ENCODE peak calls at places on chromosomes 13 and 19, in nine cellular contexts. One of them, this sample, is unnamed.

GRCh38 chr19:3351702-3352447 is 14.5 kb upstream of the NFIC start:
- DNase-seq in ascending aorta: no peak
- DNase-seq in OCI-LY7: no peak
- DNase-seq in GM06990: no peak
- DNase-seq in hepatocyte: no peak
- DNase-seq in nephron progenitor cell: no peak
- DNase-seq in brain microvascular endothelial cell: no peak
- DNase-seq in AG04450: no peak
- DNase-seq in colonic mucosa: no peak
- DNase-seq in this sample: no peak

GRCh38 chr13:82627183-82627582 is 1255.1 kb downstream of the SLITRK1 start:
- DNase-seq in ascending aorta: no peak
- DNase-seq in OCI-LY7: no peak
- DNase-seq in GM06990: no peak
- DNase-seq in hepatocyte: no peak
- DNase-seq in nephron progenitor cell: no peak
- DNase-seq in brain microvascular endothelial cell: peak
- DNase-seq in AG04450: peak
- DNase-seq in colonic mucosa: no peak
- DNase-seq in this sample: no peak

GRCh38 chr19:54154603-54155345 is 4.7 kb downstream of the LENG1 start:
- DNase-seq in ascending aorta: no peak
- DNase-seq in OCI-LY7: no peak
- DNase-seq in GM06990: no peak
- DNase-seq in hepatocyte: no peak
- DNase-seq in nephron progenitor cell: no peak
- DNase-seq in brain microvascular endothelial cell: no peak
- DNase-seq in AG04450: no peak
- DNase-seq in colonic mucosa: no peak
- DNase-seq in this sample: no peak

GRCh38 chr19:34480971-34481821 is at the start of gene WTIP:
- DNase-seq in ascending aorta: no peak
- DNase-seq in OCI-LY7: no peak
- DNase-seq in GM06990: no peak
- DNase-seq in hepatocyte: peak
- DNase-seq in nephron progenitor cell: peak
- DNase-seq in brain microvascular endothelial cell: peak
- DNase-seq in AG04450: peak
- DNase-seq in colonic mucosa: peak
- DNase-seq in this sample: peak

GRCh38 chr13:30346159-30346788 is 38.9 kb upstream of the KATNAL1 start:
- DNase-seq in ascending aorta: no peak
- DNase-seq in OCI-LY7: no peak
- DNase-seq in GM06990: peak
- DNase-seq in hepatocyte: no peak
- DNase-seq in nephron progenitor cell: no peak
- DNase-seq in brain microvascular endothelial cell: no peak
- DNase-seq in AG04450: no peak
- DNase-seq in colonic mucosa: peak
- DNase-seq in this sample: peak

GRCh38 chr13:51311957-51312520 is 27.5 kb upstream of the SERPINE3 start:
- DNase-seq in ascending aorta: no peak
- DNase-seq in OCI-LY7: no peak
- DNase-seq in GM06990: no peak
- DNase-seq in hepatocyte: no peak
- DNase-seq in nephron progenitor cell: no peak
- DNase-seq in brain microvascular endothelial cell: no peak
- DNase-seq in AG04450: no peak
- DNase-seq in colonic mucosa: no peak
- DNase-seq in this sample: no peak

GRCh38 chr19:43486412-43486811 is 18.1 kb downstream of the PHLDB3 start:
- DNase-seq in ascending aorta: no peak
- DNase-seq in OCI-LY7: no peak
- DNase-seq in GM06990: no peak
- DNase-seq in hepatocyte: no peak
- DNase-seq in nephron progenitor cell: no peak
- DNase-seq in brain microvascular endothelial cell: no peak
- DNase-seq in AG04450: no peak
- DNase-seq in colonic mucosa: no peak
- DNase-seq in this sample: no peak

GRCh38 chr13:114067381-114067885 is 65.0 kb downstream of the RASA3 start:
- DNase-seq in ascending aorta: no peak
- DNase-seq in OCI-LY7: peak
- DNase-seq in GM06990: peak
- DNase-seq in hepatocyte: no peak
- DNase-seq in nephron progenitor cell: no peak
- DNase-seq in brain microvascular endothelial cell: no peak
- DNase-seq in AG04450: no peak
- DNase-seq in colonic mucosa: no peak
- DNase-seq in this sample: peak

GRCh38 chr19:35862528-35862927 is 5.8 kb downstream of the KIRREL2 start:
- DNase-seq in ascending aorta: no peak
- DNase-seq in OCI-LY7: no peak
- DNase-seq in GM06990: no peak
- DNase-seq in hepatocyte: no peak
- DNase-seq in nephron progenitor cell: no peak
- DNase-seq in brain microvascular endothelial cell: no peak
- DNase-seq in AG04450: no peak
- DNase-seq in colonic mucosa: no peak
- DNase-seq in this sample: no peak

GRCh38 chr19:35860818-35861639 is 4.3 kb downstream of the KIRREL2 start:
- DNase-seq in ascending aorta: no peak
- DNase-seq in OCI-LY7: no peak
- DNase-seq in GM06990: no peak
- DNase-seq in hepatocyte: peak
- DNase-seq in nephron progenitor cell: peak
- DNase-seq in brain microvascular endothelial cell: no peak
- DNase-seq in AG04450: no peak
- DNase-seq in colonic mucosa: no peak
- DNase-seq in this sample: no peak

GRCh38 chr19:35861640-35862160 is 5.0 kb downstream of the KIRREL2 start:
- DNase-seq in ascending aorta: no peak
- DNase-seq in OCI-LY7: no peak
- DNase-seq in GM06990: no peak
- DNase-seq in hepatocyte: no peak
- DNase-seq in nephron progenitor cell: no peak
- DNase-seq in brain microvascular endothelial cell: no peak
- DNase-seq in AG04450: no peak
- DNase-seq in colonic mucosa: no peak
- DNase-seq in this sample: no peak

GRCh38 chr19:35859414-35859813 is 2.7 kb downstream of the KIRREL2 start:
- DNase-seq in ascending aorta: no peak
- DNase-seq in OCI-LY7: no peak
- DNase-seq in GM06990: no peak
- DNase-seq in hepatocyte: no peak
- DNase-seq in nephron progenitor cell: no peak
- DNase-seq in brain microvascular endothelial cell: no peak
- DNase-seq in AG04450: no peak
- DNase-seq in colonic mucosa: no peak
- DNase-seq in this sample: no peak

DNA sequence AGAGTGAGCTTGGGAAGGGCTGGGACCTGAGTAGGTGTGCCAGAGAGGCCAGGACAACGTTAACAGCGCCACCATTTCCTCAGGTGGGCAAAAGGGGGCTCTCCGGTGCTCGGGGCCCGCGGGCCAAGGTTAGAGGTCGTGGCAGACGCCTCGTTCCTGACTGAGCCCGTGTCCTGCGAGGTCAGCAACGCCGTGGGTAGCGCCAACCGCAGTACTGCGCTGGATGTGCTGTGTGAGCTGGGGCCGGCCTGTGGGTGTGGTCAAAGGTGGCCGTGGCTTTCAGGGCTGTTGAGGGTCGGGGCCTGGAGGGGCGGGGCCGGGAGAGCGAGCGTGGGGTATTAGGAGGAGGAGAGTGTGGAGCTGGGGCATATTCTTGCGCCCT is 3.7 kb downstream of the KIRREL2 start:
- DNase-seq in ascending aorta: no peak
- DNase-seq in OCI-LY7: no peak
- DNase-seq in GM06990: no peak
- DNase-seq in hepatocyte: no peak
- DNase-seq in nephron progenitor cell: peak
- DNase-seq in brain microvascular endothelial cell: no peak
- DNase-seq in AG04450: no peak
- DNase-seq in colonic mucosa: no peak
- DNase-seq in this sample: no peak
- TF ChIP-seq CTCF in ascending aorta: no peak
- TF ChIP-seq CTCF in OCI-LY7: no peak
- TF ChIP-seq CTCF in GM06990: no peak
- TF ChIP-seq CTCF in hepatocyte: no peak
- TF ChIP-seq CTCF in nephron progenitor cell: no peak
- TF ChIP-seq CTCF in brain microvascular endothelial cell: no peak
- TF ChIP-seq CTCF in AG04450: no peak
- TF ChIP-seq CTCF in colonic mucosa: no peak
- TF ChIP-seq CTCF in this sample: no peak

GRCh38 chr13:37139356-37139755 is 33.9 kb upstream of the CSNK1A1L start:
- DNase-seq in ascending aorta: no peak
- DNase-seq in OCI-LY7: no peak
- DNase-seq in GM06990: no peak
- DNase-seq in hepatocyte: no peak
- DNase-seq in nephron progenitor cell: no peak
- DNase-seq in brain microvascular endothelial cell: no peak
- DNase-seq in AG04450: no peak
- DNase-seq in colonic mucosa: no peak
- DNase-seq in this sample: no peak

GRCh38 chr13:37136187-37136586 is 30.7 kb upstream of the CSNK1A1L start:
- DNase-seq in ascending aorta: no peak
- DNase-seq in OCI-LY7: no peak
- DNase-seq in GM06990: no peak
- DNase-seq in hepatocyte: no peak
- DNase-seq in nephron progenitor cell: no peak
- DNase-seq in brain microvascular endothelial cell: no peak
- DNase-seq in AG04450: no peak
- DNase-seq in colonic mucosa: no peak
- DNase-seq in this sample: no peak

GRCh38 chr13:37136633-37137032 is 31.2 kb upstream of the CSNK1A1L start:
- DNase-seq in ascending aorta: no peak
- DNase-seq in OCI-LY7: no peak
- DNase-seq in GM06990: no peak
- DNase-seq in hepatocyte: no peak
- DNase-seq in nephron progenitor cell: no peak
- DNase-seq in brain microvascular endothelial cell: no peak
- DNase-seq in AG04450: no peak
- DNase-seq in colonic mucosa: no peak
- DNase-seq in this sample: no peak

GRCh38 chr13:37138917-37139316 is 33.5 kb upstream of the CSNK1A1L start:
- DNase-seq in ascending aorta: no peak
- DNase-seq in OCI-LY7: no peak
- DNase-seq in GM06990: no peak
- DNase-seq in hepatocyte: no peak
- DNase-seq in nephron progenitor cell: no peak
- DNase-seq in brain microvascular endothelial cell: no peak
- DNase-seq in AG04450: no peak
- DNase-seq in colonic mucosa: no peak
- DNase-seq in this sample: no peak

DNA sequence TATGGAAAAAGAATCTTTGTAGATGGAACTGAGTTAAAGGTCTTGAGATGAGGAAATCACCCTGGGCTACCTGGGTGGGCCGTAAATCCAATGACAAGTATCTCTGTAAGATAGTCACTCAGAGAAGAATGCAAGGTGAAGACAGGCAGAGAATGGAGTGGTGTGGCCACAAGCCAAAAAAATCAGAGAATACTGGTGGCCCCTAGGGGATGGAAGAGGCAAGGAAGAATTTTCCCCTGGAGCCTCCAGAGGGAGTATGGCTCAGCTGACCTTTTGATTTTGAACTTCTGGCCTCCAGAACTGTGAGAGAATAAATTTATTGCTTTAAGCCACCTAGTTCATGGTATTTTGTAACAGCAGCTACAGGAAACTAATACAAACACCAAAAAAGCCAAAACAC is 32.7 kb upstream of the CSNK1A1L start:
- DNase-seq in ascending aorta: no peak
- DNase-seq in OCI-LY7: no peak
- DNase-seq in GM06990: no peak
- DNase-seq in hepatocyte: no peak
- DNase-seq in nephron progenitor cell: peak
- DNase-seq in brain microvascular endothelial cell: peak
- DNase-seq in AG04450: no peak
- DNase-seq in colonic mucosa: no peak
- DNase-seq in this sample: no peak
- TF ChIP-seq CTCF in ascending aorta: no peak
- TF ChIP-seq CTCF in OCI-LY7: no peak
- TF ChIP-seq CTCF in GM06990: no peak
- TF ChIP-seq CTCF in hepatocyte: peak
- TF ChIP-seq CTCF in nephron progenitor cell: no peak
- TF ChIP-seq CTCF in brain microvascular endothelial cell: peak
- TF ChIP-seq CTCF in AG04450: peak
- TF ChIP-seq CTCF in colonic mucosa: no peak
- TF ChIP-seq CTCF in this sample: no peak

GRCh38 chr19:20357921-20358320 is 190.9 kb downstream of the ZNF486 start:
- DNase-seq in ascending aorta: no peak
- DNase-seq in OCI-LY7: no peak
- DNase-seq in GM06990: no peak
- DNase-seq in hepatocyte: no peak
- DNase-seq in nephron progenitor cell: no peak
- DNase-seq in brain microvascular endothelial cell: no peak
- DNase-seq in AG04450: no peak
- DNase-seq in colonic mucosa: no peak
- DNase-seq in this sample: no peak

GRCh38 chr19:20365146-20365545 is 198.1 kb downstream of the ZNF486 start:
- DNase-seq in ascending aorta: no peak
- DNase-seq in OCI-LY7: no peak
- DNase-seq in GM06990: no peak
- DNase-seq in hepatocyte: peak
- DNase-seq in nephron progenitor cell: no peak
- DNase-seq in brain microvascular endothelial cell: no peak
- DNase-seq in AG04450: no peak
- DNase-seq in colonic mucosa: no peak
- DNase-seq in this sample: no peak

GRCh38 chr19:20359933-20360720 is 193.1 kb downstream of the ZNF486 start:
- DNase-seq in ascending aorta: no peak
- DNase-seq in OCI-LY7: peak
- DNase-seq in GM06990: no peak
- DNase-seq in hepatocyte: no peak
- DNase-seq in nephron progenitor cell: no peak
- DNase-seq in brain microvascular endothelial cell: no peak
- DNase-seq in AG04450: no peak
- DNase-seq in colonic mucosa: no peak
- DNase-seq in this sample: no peak
- TF ChIP-seq CTCF in ascending aorta: no peak
- TF ChIP-seq CTCF in OCI-LY7: peak
- TF ChIP-seq CTCF in GM06990: no peak
- TF ChIP-seq CTCF in hepatocyte: no peak
- TF ChIP-seq CTCF in nephron progenitor cell: no peak
- TF ChIP-seq CTCF in brain microvascular endothelial cell: peak
- TF ChIP-seq CTCF in AG04450: no peak
- TF ChIP-seq CTCF in colonic mucosa: no peak
- TF ChIP-seq CTCF in this sample: no peak

DNA sequence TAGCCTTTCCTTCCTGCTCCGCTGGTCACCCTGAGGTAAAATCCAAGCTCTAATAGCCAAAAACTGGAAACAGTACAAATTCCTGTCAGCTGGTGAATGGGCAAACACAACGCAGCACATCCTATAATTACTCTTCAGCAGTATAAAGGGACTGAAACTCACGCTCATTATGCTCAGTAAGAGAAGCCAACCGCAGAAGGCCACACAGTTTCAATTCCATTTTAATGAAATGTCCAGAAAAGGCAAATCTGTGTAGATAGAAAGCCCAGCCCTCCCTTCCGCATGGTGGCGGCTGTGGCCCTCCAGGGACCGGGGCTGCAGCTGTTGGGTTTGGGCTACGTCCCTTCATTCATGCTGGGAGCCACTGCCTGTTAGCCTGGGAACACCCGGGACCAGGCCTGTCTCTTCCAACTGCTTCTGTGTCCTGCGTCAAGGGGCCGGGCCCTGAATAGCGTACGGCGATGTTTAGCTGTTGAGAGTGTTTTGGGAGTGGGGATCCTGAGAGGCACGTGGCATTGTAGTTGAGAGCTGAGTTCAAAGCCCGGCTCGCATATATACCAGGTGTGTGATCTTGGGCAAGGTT is 23.5 kb downstream of the NKPD1 start:
- DNase-seq in ascending aorta: no peak
- DNase-seq in OCI-LY7: peak
- DNase-seq in GM06990: peak
- DNase-seq in hepatocyte: no peak
- DNase-seq in nephron progenitor cell: no peak
- DNase-seq in brain microvascular endothelial cell: no peak
- DNase-seq in AG04450: no peak
- DNase-seq in colonic mucosa: no peak
- DNase-seq in this sample: peak
- TF ChIP-seq CTCF in ascending aorta: no peak
- TF ChIP-seq CTCF in OCI-LY7: no peak
- TF ChIP-seq CTCF in GM06990: peak
- TF ChIP-seq CTCF in hepatocyte: no peak
- TF ChIP-seq CTCF in nephron progenitor cell: no peak
- TF ChIP-seq CTCF in brain microvascular endothelial cell: no peak
- TF ChIP-seq CTCF in AG04450: no peak
- TF ChIP-seq CTCF in colonic mucosa: no peak
- TF ChIP-seq CTCF in this sample: peak